ENCODE peak calls at places on chromosomes 6 and 20, in seven cellular contexts. M is left ventricle myocardium inferior, I is fibroblast of lung, K is dorsolateral prefrontal cortex, F is IMR-90, P is body of pancreas, V is suprapubic skin. B is an unnamed sample.
A peak's percentile ranks its signal among the peaks of the same experiment; 100 is the strongest.

GRCh38 chr20:26209171-26209941 is 512.7 kb upstream of the ZNF337 start:
- DNase-seq in M (no peak), I (peak; percentile 28), K (no peak), F (peak; percentile 11), P (no peak), V (peak; percentile 70), B (peak; percentile 39)

GRCh38 chr6:169618526-169619490 is 83.0 kb downstream of the WDR27 start:
- DNase-seq in M (no peak), I (peak; percentile 97), K (no peak), F (peak; percentile 97), P (no peak), V (no peak), B (no peak)

GRCh38 chr6:87498048-87498447 is 25.3 kb downstream of the SLC35A1 start:
- DNase-seq in M (no peak), I (no peak), K (no peak), F (no peak), P (no peak), V (no peak), B (no peak)

GRCh38 chr6:136709429-136709828 is 82.8 kb downstream of the MAP3K5 start:
- DNase-seq in M (no peak), I (no peak), K (no peak), F (no peak), P (no peak), V (no peak), B (no peak)

GRCh38 chr20:36152266-36152665 is 2.3 kb upstream of the EPB41L1 start:
- DNase-seq in M (peak; percentile 52), I (no peak), K (no peak), F (no peak), P (no peak), V (no peak), B (no peak)

GRCh38 chr20:17878912-17879602 is 89.5 kb downstream of the SNX5 start:
- DNase-seq in M (no peak), I (no peak), K (no peak), F (no peak), P (no peak), V (no peak), B (no peak)

GRCh38 chr6:47047479-47048411 is 5.6 kb upstream of the ADGRF1 start:
- DNase-seq in M (no peak), I (peak; percentile 89), K (no peak), F (peak; percentile 62), P (peak; percentile 72), V (no peak), B (peak; percentile 28)

GRCh38 chr6:145214570-145214969 is 520.8 kb downstream of the EPM2A start:
- DNase-seq in M (no peak), I (peak; percentile 17), K (no peak), F (peak; percentile 39), P (peak; percentile 29), V (no peak), B (no peak)

GRCh38 chr6:97068211-97068610 is 143.7 kb downstream of the KLHL32 start:
- DNase-seq in M (no peak), I (peak; percentile 27), K (no peak), F (peak; percentile 49), P (no peak), V (no peak), B (no peak)

GRCh38 chr6:170018422-170019258 is 267.2 kb downstream of the ERMARD start:
- DNase-seq in M (no peak), I (no peak), K (no peak), F (no peak), P (no peak), V (no peak), B (no peak)

GRCh38 chr6:27146706-27147507 is 100.6 kb upstream of the PRSS16 start:
- DNase-seq in M (peak; percentile 59), I (peak; percentile 100), K (peak; percentile 76), F (peak; percentile 100), P (peak; percentile 92), V (peak; percentile 88), B (peak; percentile 87)
- H3K4me3 ChIP-seq in M (peak overlapping the region; percentile 74), I (peak overlapping the region; percentile 67), K (peak overlapping the region; percentile 67), F (peak overlapping the region; percentile 85), P (peak overlapping the region; percentile 35), V (peak overlapping the region; percentile 67), B (peak overlapping the region; percentile 62)

GRCh38 chr6:166046232-166046631 is 121.4 kb downstream of the TBXT start:
- DNase-seq in M (no peak), I (peak; percentile 95), K (no peak), F (peak; percentile 96), P (no peak), V (no peak), B (no peak)
- H3K27ac ChIP-seq in M (no peak overlapping the region), I (peak overlapping the region; percentile 49), K (no peak overlapping the region), F (peak overlapping the region; percentile 85), P (no peak overlapping the region), V (no peak overlapping the region), B (no peak overlapping the region)

GRCh38 chr6:107655245-107655644 is 165.3 kb downstream of the SOBP start:
- DNase-seq in M (no peak), I (no peak), K (no peak), F (no peak), P (no peak), V (no peak), B (no peak)
- TF ChIP-seq CTCF in M (peak; percentile 47), I (peak; percentile 34), K (no peak), F (no peak), P (peak; percentile 10), V (no peak), B (peak; percentile 20)

DNA sequence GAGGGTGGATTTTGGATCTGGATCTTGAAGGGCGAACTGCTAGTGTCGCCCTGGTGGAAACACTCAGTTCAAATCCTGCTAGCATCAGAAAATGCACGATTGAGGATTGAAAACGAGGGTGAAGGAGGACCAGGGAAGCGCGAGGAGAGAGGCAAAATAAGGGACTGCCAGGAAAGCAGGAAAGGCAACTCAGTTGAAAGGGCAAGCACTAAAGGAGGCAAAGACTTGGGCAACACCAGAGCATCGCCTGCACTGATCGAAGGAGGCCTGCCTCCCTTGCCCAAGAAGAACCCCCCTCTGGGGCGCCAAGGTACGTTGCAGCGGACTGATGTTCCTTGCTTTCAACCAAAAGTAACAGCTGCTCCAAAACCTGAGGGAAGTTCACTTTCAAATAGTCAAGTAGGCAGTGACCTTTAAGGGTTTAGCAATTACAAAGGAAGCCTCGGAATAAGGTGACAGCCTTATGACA is 308 bp upstream of the COL21A1 start:
- DNase-seq in M (no peak), I (no peak), K (no peak), F (no peak), P (no peak), V (no peak), B (no peak)
- H3K4me3 ChIP-seq in M (peak overlapping the region; percentile 67), I (peak overlapping the region; percentile 75), K (peak overlapping the region; percentile 63), F (peak overlapping the region; percentile 27), P (no peak overlapping the region), V (peak overlapping the region; percentile 55), B (peak overlapping the region; percentile 54)

GRCh38 chr6:7148100-7148822 is 40.5 kb downstream of the RREB1 start:
- DNase-seq in M (no peak), I (peak; percentile 85), K (no peak), F (peak; percentile 79), P (no peak), V (no peak), B (no peak)
- H3K27ac ChIP-seq in M (no peak overlapping the region), I (peak overlapping the region; percentile 8), K (no peak overlapping the region), F (no peak overlapping the region), P (peak overlapping the region; percentile 88), V (peak overlapping the region; percentile 86), B (peak overlapping the region; percentile 74)

DNA sequence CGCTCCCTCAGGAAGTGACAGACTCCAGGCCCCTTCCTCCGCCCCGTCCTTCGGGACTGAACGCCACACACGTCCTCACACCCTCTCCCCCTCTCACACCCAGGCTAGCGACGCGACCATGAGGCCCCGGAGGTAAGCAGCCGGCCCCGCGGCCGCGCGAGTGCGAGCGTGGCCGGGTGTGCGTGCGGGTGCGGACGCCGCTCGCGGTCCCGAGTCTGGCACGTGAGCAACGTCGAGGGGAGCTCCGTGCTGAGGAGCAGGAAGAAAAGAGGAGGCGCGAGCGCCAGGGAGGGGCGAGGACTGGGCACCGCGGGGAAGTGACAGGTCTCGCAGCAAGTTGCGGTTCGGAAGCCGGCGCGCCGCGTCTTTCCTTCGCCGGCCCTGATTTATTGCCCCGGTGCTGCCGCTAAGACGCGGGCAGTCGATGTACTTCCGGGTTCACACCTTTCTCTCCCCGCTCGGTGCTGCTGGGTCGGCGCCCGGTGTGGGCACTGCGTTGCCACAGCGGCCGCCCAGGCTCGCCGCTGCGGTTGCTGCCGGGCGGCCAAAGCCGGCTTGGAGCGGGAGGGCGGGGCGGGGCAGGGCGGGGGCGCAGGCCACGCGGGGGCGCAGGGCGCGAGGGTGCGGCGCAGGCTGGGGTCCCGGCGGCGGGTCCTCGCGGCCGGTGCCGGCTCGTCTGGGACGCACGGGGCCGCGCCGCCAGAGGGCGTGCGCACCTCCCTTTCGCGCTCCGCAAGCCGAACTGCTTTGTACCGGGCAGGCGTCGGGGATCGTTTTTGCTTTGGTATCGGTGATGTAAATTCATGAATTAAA is 15.8 kb upstream of the LIN28B start:
- DNase-seq in M (no peak), I (peak; percentile 36), K (peak; percentile 62), F (peak; percentile 30), P (no peak), V (no peak), B (no peak)
- TF ChIP-seq CTCF in M (peak; percentile 62), I (peak; percentile 49), K (no peak), F (peak; percentile 58), P (peak; percentile 11), V (no peak), B (peak; percentile 39)

DNA sequence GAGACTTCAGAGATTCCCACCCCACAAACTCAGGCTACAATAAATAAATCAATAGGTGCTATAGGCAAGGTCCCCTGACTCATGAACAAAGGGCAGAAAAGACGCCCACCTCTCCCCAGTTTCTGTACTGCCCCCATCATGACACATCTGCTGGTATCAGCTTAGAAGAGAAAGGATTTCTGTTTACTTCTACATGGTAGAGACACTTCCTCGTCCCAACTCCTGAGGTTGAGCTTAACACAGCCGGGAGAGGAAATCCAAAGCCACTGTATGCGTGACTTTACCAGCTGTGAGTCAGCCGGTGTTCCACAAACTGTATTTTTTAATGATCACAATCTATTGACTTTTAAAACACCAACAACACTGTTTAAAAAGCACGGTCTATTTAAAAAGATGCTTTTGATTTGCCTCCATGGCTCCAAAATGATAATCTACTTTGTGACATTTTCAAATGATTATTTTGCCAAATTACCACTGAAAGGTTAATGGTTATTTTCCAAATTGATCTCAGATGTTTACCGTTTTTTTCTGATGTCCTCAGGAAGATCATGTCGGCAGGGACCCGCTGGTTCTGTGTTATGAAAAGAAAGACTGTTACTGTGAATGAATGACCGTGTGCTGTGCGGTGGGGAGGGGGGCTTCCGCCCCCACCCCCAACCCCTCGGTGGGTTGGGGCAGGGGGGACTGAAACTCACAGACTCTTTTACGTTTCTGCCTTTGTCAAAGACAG is 72.5 kb downstream of the ATP9A start:
- DNase-seq in M (no peak), I (peak; percentile 83), K (no peak), F (peak; percentile 93), P (peak; percentile 31), V (no peak), B (no peak)
- H3K4me3 ChIP-seq in M (no peak overlapping the region), I (peak overlapping the region; percentile 30), K (no peak overlapping the region), F (peak overlapping the region; percentile 6), P (no peak overlapping the region), V (no peak overlapping the region), B (no peak overlapping the region)